ENCODE peak calls at places on chromosomes 13 and 19, in nine cellular contexts. S, Q, A, N, U, Y, L, F and W are unnamed samples. For H3K36me3, the result is how much of the 10 kb centered on the place peaks cover.

GRCh38 chr19:17948967-17949930 is 16.4 kb downstream of the CCDC124 start:
- DNase-seq in S (no peak), Q (peak), A (no peak), N (no peak), U (no peak), Y (no peak), L (no peak), F (no peak), W (no peak)

GRCh38 chr13:24747248-24748151 is 16.5 kb upstream of the RNF17 start:
- DNase-seq in S (no peak), Q (peak), A (no peak), N (peak), U (no peak), Y (no peak), L (no peak), F (peak), W (peak)

GRCh38 chr13:46182491-46182877 is 507 bp upstream of the LCP1 start:
- DNase-seq in S (no peak), Q (no peak), A (no peak), N (no peak), U (no peak), Y (no peak), L (no peak), F (no peak), W (no peak)

GRCh38 chr19:31312004-31312403 is 37.2 kb downstream of the TSHZ3 start:
- DNase-seq in S (no peak), Q (no peak), A (no peak), N (peak), U (no peak), Y (peak), L (peak), F (peak), W (no peak)

GRCh38 chr19:46081928-46082727 is 41.3 kb upstream of the IGFL4 start:
- DNase-seq in S (no peak), Q (peak), A (no peak), N (peak), U (no peak), Y (peak), L (peak), F (peak), W (no peak)

GRCh38 chr19:50750010-50750409 is 20.3 kb upstream of the GPR32 start:
- DNase-seq in S (no peak), Q (no peak), A (no peak), N (no peak), U (no peak), Y (no peak), L (no peak), F (no peak), W (no peak)

GRCh38 chr13:110428281-110428680 is 121.2 kb downstream of the COL4A2 start:
- DNase-seq in S (no peak), Q (no peak), A (no peak), N (no peak), U (no peak), Y (no peak), L (no peak), F (no peak), W (no peak)

GRCh38 chr13:95677564-95678386 is 836 bp downstream of the DNAJC3 start:
- DNase-seq in S (no peak), Q (no peak), A (no peak), N (peak), U (no peak), Y (peak), L (peak), F (peak), W (no peak)

GRCh38 chr13:43245374-43245964 is 222.1 kb downstream of the DNAJC15 start:
- DNase-seq in S (no peak), Q (no peak), A (no peak), N (peak), U (no peak), Y (no peak), L (peak), F (peak), W (no peak)

GRCh38 chr19:15374796-15375440 is 4.7 kb downstream of the AKAP8 start:
- DNase-seq in S (no peak), Q (no peak), A (peak), N (no peak), U (no peak), Y (peak), L (no peak), F (no peak), W (no peak)

GRCh38 chr19:15297416-15298224 is 34.7 kb downstream of the BRD4 start:
- DNase-seq in S (no peak), Q (no peak), A (no peak), N (peak), U (no peak), Y (no peak), L (peak), F (peak), W (peak)

GRCh38 chr13:30576528-30576927 is 41.2 kb upstream of the USPL1 start:
- DNase-seq in S (no peak), Q (no peak), A (no peak), N (peak), U (no peak), Y (peak), L (peak), F (peak), W (no peak)

GRCh38 chr19:43464089-43464775 is 1.2 kb downstream of the LYPD3 start:
- DNase-seq in S (peak), Q (peak), A (peak), N (no peak), U (no peak), Y (no peak), L (no peak), F (no peak), W (peak)

GRCh38 chr13:98173431-98173921 is 3.6 kb downstream of the RNF113B start:
- DNase-seq in S (no peak), Q (no peak), A (no peak), N (peak), U (no peak), Y (peak), L (peak), F (peak), W (no peak)

GRCh38 chr19:29508181-29508580 is 17.6 kb upstream of the VSTM2B start:
- DNase-seq in S (no peak), Q (no peak), A (no peak), N (no peak), U (no peak), Y (no peak), L (no peak), F (no peak), W (no peak)

GRCh38 chr19:6161271-6161850 is 25.9 kb downstream of the ACSBG2 start:
- DNase-seq in S (no peak), Q (peak), A (no peak), N (no peak), U (no peak), Y (no peak), L (no peak), F (peak), W (peak)

GRCh38 chr19:53977991-53978731 is 13.3 kb upstream of the CACNG6 start:
- DNase-seq in S (no peak), Q (peak), A (no peak), N (peak), U (no peak), Y (peak), L (peak), F (peak), W (no peak)

GRCh38 chr19:10230904-10231623 is at the start of gene S1PR2:
- DNase-seq in S (peak), Q (peak), A (peak), N (peak), U (no peak), Y (peak), L (peak), F (peak), W (peak)

GRCh38 chr13:91572944-91573535 is 174.6 kb downstream of the GPC5 start:
- DNase-seq in S (no peak), Q (no peak), A (no peak), N (peak), U (no peak), Y (no peak), L (peak), F (no peak), W (no peak)

GRCh38 chr19:38691938-38692457 is 44.5 kb downstream of the ACTN4 start:
- DNase-seq in S (no peak), Q (no peak), A (no peak), N (peak), U (no peak), Y (no peak), L (peak), F (peak), W (no peak)

GRCh38 chr19:22784051-22784450 is at the start of gene ZNF99:
- DNase-seq in S (peak), Q (peak), A (no peak), N (no peak), U (no peak), Y (peak), L (no peak), F (no peak), W (no peak)

GRCh38 chr13:92137519-92137918 is 739.1 kb downstream of the GPC5 start:
- DNase-seq in S (no peak), Q (no peak), A (no peak), N (peak), U (no peak), Y (no peak), L (no peak), F (no peak), W (no peak)

GRCh38 chr13:59364508-59365187 is 799.1 kb downstream of the DIAPH3 start:
- DNase-seq in S (no peak), Q (no peak), A (no peak), N (no peak), U (no peak), Y (no peak), L (no peak), F (no peak), W (no peak)

GRCh38 chr13:80850771-80851170 is 509.8 kb upstream of the SPRY2 start:
- DNase-seq in S (no peak), Q (no peak), A (no peak), N (no peak), U (no peak), Y (no peak), L (no peak), F (no peak), W (no peak)

GRCh38 chr19:37929512-37929911 is 22.5 kb downstream of the SIPA1L3 start:
- DNase-seq in S (no peak), Q (no peak), A (no peak), N (no peak), U (no peak), Y (no peak), L (no peak), F (no peak), W (no peak)

GRCh38 chr13:71056581-71056980 is 810.4 kb downstream of the DACH1 start:
- DNase-seq in S (no peak), Q (no peak), A (no peak), N (no peak), U (no peak), Y (no peak), L (no peak), F (no peak), W (no peak)

GRCh38 chr19:40908981-40909380 is 26.9 kb upstream of the CYP2A7 start:
- DNase-seq in S (no peak), Q (no peak), A (no peak), N (no peak), U (no peak), Y (no peak), L (no peak), F (no peak), W (no peak)

GRCh38 chr13:105971312-105971711 is 564.1 kb downstream of the EFNB2 start:
- DNase-seq in S (no peak), Q (no peak), A (no peak), N (no peak), U (no peak), Y (no peak), L (no peak), F (no peak), W (no peak)

GRCh38 chr19:461664-462551 is 1.1 kb upstream of the SHC2 start:
- DNase-seq in S (no peak), Q (peak), A (no peak), N (no peak), U (no peak), Y (peak), L (no peak), F (no peak), W (peak)

GRCh38 chr19:41144403-41144802 is 30.2 kb downstream of the CYP2F1 start:
- DNase-seq in S (peak), Q (peak), A (peak), N (peak), U (peak), Y (peak), L (peak), F (peak), W (peak)

GRCh38 chr13:41004875-41005693 is 14.0 kb downstream of the ELF1 start:
- DNase-seq in S (no peak), Q (no peak), A (no peak), N (no peak), U (no peak), Y (no peak), L (no peak), F (no peak), W (no peak)

GRCh38 chr13:41590643-41591042 is 133.3 kb downstream of the RGCC start:
- DNase-seq in S (no peak), Q (no peak), A (no peak), N (peak), U (peak), Y (no peak), L (no peak), F (peak), W (no peak)

GRCh38 chr13:50732712-50733111 is 110.8 kb downstream of the DLEU7 start:
- DNase-seq in S (no peak), Q (no peak), A (no peak), N (peak), U (peak), Y (no peak), L (peak), F (peak), W (no peak)

DNA sequence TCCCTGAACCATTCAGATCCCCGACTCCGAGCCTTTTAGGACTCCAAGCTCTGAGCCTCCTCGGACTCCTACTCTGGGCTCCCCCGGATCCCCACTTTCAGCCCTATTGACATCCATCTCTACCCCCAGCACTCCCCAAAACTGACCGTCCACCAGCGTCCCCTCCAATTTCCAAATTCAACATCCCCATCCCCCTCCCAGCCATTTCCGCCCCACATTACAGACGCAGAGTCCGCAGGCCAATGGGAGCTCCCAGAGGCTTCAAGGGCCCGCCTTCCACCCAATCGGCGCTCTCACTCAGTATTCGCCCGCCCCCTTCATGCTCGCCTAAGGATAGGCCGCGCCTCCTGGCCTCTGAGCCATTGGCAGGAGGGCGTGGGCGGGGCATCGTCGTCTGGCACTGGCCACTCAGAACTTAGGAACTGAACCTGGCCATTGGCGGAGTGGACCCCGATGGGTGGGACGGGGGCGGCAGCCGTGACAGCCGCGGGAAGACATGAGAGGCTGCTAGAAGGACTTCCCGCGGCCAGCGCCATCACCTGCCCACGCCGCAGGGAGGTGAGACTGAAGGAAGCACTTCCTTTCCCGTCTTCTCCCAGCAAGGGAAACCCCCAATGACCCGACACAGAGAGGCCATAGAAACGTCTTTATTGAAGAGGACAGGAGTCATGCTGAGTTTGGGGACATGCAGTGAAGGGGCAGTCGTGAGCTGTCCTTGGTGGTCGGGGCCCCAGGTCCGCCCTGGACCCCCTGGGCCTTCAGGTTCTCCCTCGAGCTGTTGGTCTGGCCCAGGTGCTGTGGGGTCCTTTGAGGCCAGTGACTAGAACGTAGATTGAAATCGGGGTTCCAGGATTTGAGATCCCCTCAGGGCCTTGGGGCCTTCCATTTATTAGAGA is at the start of gene ALKBH6:
- DNase-seq in S (peak), Q (peak), A (peak), N (peak), U (peak), Y (peak), L (peak), F (peak), W (peak)
- TF ChIP-seq CTCF in S (peak), Q (no peak), A (no peak), N (no peak), U (no peak), Y (no peak), L (no peak), F (peak), W (no peak)

GRCh38 chr19:8468124-8468523 is 23.3 kb downstream of the HNRNPM start:
- DNase-seq in S (no peak), Q (no peak), A (no peak), N (no peak), U (no peak), Y (no peak), L (no peak), F (no peak), W (no peak)
- H3K36me3 ChIP-seq in S (under half), Q (half or more), A (under half), N (under half), U (half or more), Y (under half), L (half or more), F (half or more), W (half or more)

DNA sequence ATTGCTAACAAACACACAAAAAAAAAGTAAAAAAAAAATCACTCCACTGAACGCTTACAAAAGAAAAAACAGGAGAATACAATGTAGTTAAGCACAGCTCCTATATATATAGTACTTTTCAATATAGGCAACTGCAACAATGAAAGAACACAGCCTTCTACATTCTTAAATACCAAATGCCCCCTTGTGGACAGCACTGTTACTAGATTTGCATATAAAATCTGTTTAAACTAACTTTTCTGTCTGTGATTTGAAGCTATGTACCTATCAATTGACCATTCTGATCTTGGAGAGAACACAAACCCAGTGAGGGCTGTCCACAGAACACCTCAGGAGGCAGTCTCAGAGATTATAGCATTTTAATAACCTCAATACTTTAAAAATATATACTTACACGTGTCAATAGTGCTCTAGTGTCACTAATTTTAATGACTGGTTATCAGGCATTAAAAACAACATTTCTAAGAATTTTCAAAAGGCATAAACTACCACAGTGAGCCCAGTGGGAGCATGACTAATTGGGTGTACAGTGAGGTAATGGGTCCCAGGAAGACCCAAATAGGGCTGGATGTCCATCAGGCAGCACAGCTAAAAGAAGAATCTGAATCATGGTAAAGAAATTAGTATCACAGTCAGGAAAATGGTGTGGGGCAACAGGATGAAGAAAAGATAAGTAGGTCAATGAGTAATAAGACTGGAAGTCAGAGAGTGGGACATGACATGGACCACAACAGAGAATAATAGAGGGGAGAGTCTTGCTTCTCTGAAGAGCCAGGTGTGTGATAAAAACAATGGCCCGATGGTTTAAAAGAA is 22.2 kb downstream of the CCDC169 start:
- DNase-seq in S (no peak), Q (peak), A (no peak), N (peak), U (no peak), Y (peak), L (peak), F (no peak), W (no peak)
- TF ChIP-seq CTCF in S (peak), Q (peak), A (no peak), N (peak), U (peak), Y (peak), L (peak), F (peak), W (peak)

DNA sequence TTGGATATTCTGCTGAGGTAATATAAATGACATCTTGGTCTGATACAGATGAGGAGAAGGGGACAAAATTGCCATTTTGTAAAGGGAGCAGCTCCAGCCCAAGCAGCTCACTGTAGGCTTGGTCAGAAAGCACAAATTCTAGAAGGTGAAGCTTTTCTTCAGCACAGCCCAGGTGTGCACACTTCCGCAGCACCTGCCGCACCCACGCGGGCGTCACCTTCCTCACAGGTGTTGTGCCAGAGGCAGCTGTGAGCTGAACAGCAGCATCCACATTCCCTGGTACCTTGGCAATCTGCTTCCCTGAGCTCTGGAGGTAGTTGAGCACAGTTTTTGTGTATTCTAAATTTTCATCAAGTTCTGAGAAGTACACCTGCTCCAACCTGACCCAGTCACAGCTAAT is 79.0 kb downstream of the SACS start:
- DNase-seq in S (no peak), Q (no peak), A (no peak), N (no peak), U (no peak), Y (no peak), L (no peak), F (no peak), W (no peak)
- H3K36me3 ChIP-seq in S (under half), Q (half or more), A (under half), N (under half), U (under half), Y (under half), L (under half), F (under half), W (under half)

GRCh38 chr13:27620377-27621115 is at the start of gene LNX2:
- DNase-seq in S (peak), Q (peak), A (peak), N (peak), U (no peak), Y (peak), L (peak), F (peak), W (peak)

GRCh38 chr13:27621116-27621365 is 651 bp upstream of the POLR1D start:
- DNase-seq in S (no peak), Q (no peak), A (no peak), N (no peak), U (no peak), Y (no peak), L (no peak), F (no peak), W (no peak)

GRCh38 chr13:27619093-27619705 is 1.1 kb downstream of the LNX2 start:
- DNase-seq in S (no peak), Q (no peak), A (no peak), N (peak), U (no peak), Y (no peak), L (peak), F (no peak), W (no peak)

GRCh38 chr13:27621366-27622101 is at the start of gene POLR1D:
- DNase-seq in S (peak), Q (peak), A (peak), N (peak), U (no peak), Y (peak), L (peak), F (peak), W (peak)

GRCh38 chr13:27619711-27620376 is 485 bp downstream of the LNX2 start:
- DNase-seq in S (peak), Q (peak), A (peak), N (peak), U (no peak), Y (peak), L (peak), F (no peak), W (no peak)
- TF ChIP-seq CTCF in S (peak), Q (peak), A (no peak), N (peak), U (no peak), Y (no peak), L (peak), F (peak), W (peak)